ENCODE peak calls at places on chromosomes 5 and 9, in seven cellular contexts. K is GM04503; T is activated naive CD8-positive, alpha-beta T cell treated with anti-CD3 and anti-CD28 coated beads, Interleukin-2, amount 50 U/mL, for 24 hours; N is left ventricle myocardium superior; B is stimulated activated CD8-positive, alpha-beta memory T cell treated with anti-CD3 and anti-CD28 coated beads, Interleukin-2, amount 100 ng/mL, for 48 hours; X is BE2C; M is activated T-cell treated with anti-CD3 and anti-CD28 coated beads for 1 hour. Q is an unnamed sample.

GRCh38 chr9:6506571-6506970 is 93.6 kb downstream of the UHRF2 start:
- DNase-seq in K (no peak), T (no peak), N (no peak), B (no peak), X (no peak), M (no peak), Q (no peak)

GRCh38 chr9:37999501-38000189 is 69.4 kb downstream of the SHB start:
- DNase-seq in K (no peak), T (no peak), N (no peak), B (no peak), X (no peak), M (no peak), Q (no peak)

GRCh38 chr5:97245371-97245770 is 62.3 kb upstream of the RIOK2 start:
- DNase-seq in K (no peak), T (no peak), N (no peak), B (no peak), X (no peak), M (no peak), Q (no peak)

GRCh38 chr5:105508519-105508918 is 1945.9 kb upstream of the NUDT12 start:
- DNase-seq in K (no peak), T (no peak), N (no peak), B (no peak), X (no peak), M (no peak), Q (no peak)

GRCh38 chr5:6396836-6397535 is 18.6 kb upstream of the MED10 start:
- DNase-seq in K (no peak), T (no peak), N (no peak), B (no peak), X (no peak), M (no peak), Q (no peak)

GRCh38 chr5:126054593-126055347 is 368.4 kb upstream of the GRAMD2B start:
- DNase-seq in K (no peak), T (no peak), N (no peak), B (no peak), X (peak; percentile 61), M (no peak), Q (no peak)

GRCh38 chr9:124372038-124372437 is 43.2 kb downstream of the PSMB7 start:
- DNase-seq in K (no peak), T (no peak), N (no peak), B (no peak), X (no peak), M (no peak), Q (no peak)

GRCh38 chr5:132492386-132492785 is 1.8 kb upstream of the IRF1 start:
- DNase-seq in K (no peak), T (no peak), N (no peak), B (no peak), X (no peak), M (no peak), Q (no peak)

GRCh38 chr5:106610041-106610440 is 1060.7 kb downstream of the EFNA5 start:
- DNase-seq in K (no peak), T (no peak), N (no peak), B (no peak), X (no peak), M (no peak), Q (no peak)

GRCh38 chr5:55714339-55714738 is 2.2 kb upstream of the SLC38A9 start:
- DNase-seq in K (no peak), T (no peak), N (no peak), B (no peak), X (no peak), M (no peak), Q (no peak)

GRCh38 chr9:124621371-124622328 is 114.5 kb upstream of the NR5A1 start:
- DNase-seq in K (peak; percentile 57), T (no peak), N (no peak), B (no peak), X (no peak), M (no peak), Q (no peak)